ENCODE peak calls at places on chromosomes 13 and 19, in four cellular contexts. D is tibial nerve, N is AG04450, V is AG10803. J is an unnamed sample.

GRCh38 chr13:98300956-98301641 is 124.0 kb upstream of the RNF113B start:
- DNase-seq in D (no peak), N (peak; percentile 52), V (peak; percentile 78), J (peak; percentile 55)

GRCh38 chr19:28150129-28150528 is 1062.8 kb downstream of the UQCRFS1 start:
- DNase-seq in D (no peak), N (no peak), V (no peak), J (no peak)

GRCh38 chr19:13611596-13611995 is 105.3 kb upstream of the CACNA1A start:
- DNase-seq in D (no peak), N (no peak), V (no peak), J (peak; percentile 11)

GRCh38 chr13:74259641-74260040 is 125.4 kb upstream of the KLF12 start:
- DNase-seq in D (no peak), N (no peak), V (no peak), J (no peak)

GRCh38 chr19:17576758-17577532 is 21.5 kb downstream of the COLGALT1 start:
- DNase-seq in D (peak; percentile 64), N (no peak), V (peak; percentile 15), J (no peak)

GRCh38 chr13:111251646-111252448 is 68.6 kb upstream of the TEX29 start:
- DNase-seq in D (no peak), N (no peak), V (peak; percentile 45), J (peak; percentile 16)

GRCh38 chr13:111855016-111855590 is 211.8 kb upstream of the SOX1 start:
- DNase-seq in D (no peak), N (no peak), V (no peak), J (no peak)

GRCh38 chr13:113272791-113273190 is 24.2 kb upstream of the LAMP1 start:
- DNase-seq in D (no peak), N (no peak), V (no peak), J (no peak)

GRCh38 chr13:98576215-98576945 is 527 bp downstream of the STK24 start:
- DNase-seq in D (peak; percentile 36), N (no peak), V (peak; percentile 22), J (no peak)

GRCh38 chr19:58586131-58586765 is 13.1 kb upstream of the MZF1 start:
- DNase-seq in D (no peak), N (no peak), V (no peak), J (no peak)

GRCh38 chr13:34435338-34435737 is 506.7 kb upstream of the NBEA start:
- DNase-seq in D (no peak), N (no peak), V (peak; percentile 70), J (peak; percentile 68)

GRCh38 chr13:42392706-42393572 is 121.0 kb downstream of the AKAP11 start:
- DNase-seq in D (no peak), N (no peak), V (no peak), J (peak; percentile 40)

GRCh38 chr19:57249329-57249728 is 8.9 kb downstream of the ZNF805 start:
- DNase-seq in D (no peak), N (no peak), V (no peak), J (no peak)

GRCh38 chr13:30800107-30800506 is 64.8 kb downstream of the ALOX5AP start:
- DNase-seq in D (no peak), N (no peak), V (no peak), J (no peak)

GRCh38 chr19:46634045-46634655 is 1.9 kb downstream of the GNG8 start:
- DNase-seq in D (peak; percentile 75), N (no peak), V (peak; percentile 88), J (peak; percentile 84)

GRCh38 chr19:41945135-41945766 is 13.9 kb downstream of the RABAC1 start:
- DNase-seq in D (no peak), N (no peak), V (no peak), J (no peak)

GRCh38 chr19:38683393-38684077 is 36.1 kb downstream of the ACTN4 start:
- DNase-seq in D (no peak), N (no peak), V (peak; percentile 89), J (peak; percentile 95)

GRCh38 chr19:42313096-42313839 is at the start of gene TMEM145:
- DNase-seq in D (no peak), N (no peak), V (peak; percentile 44), J (peak; percentile 50)

GRCh38 chr19:39125554-39126311 is at the start of gene PAK4:
- DNase-seq in D (peak; percentile 98), N (peak; percentile 91), V (peak; percentile 96), J (peak; percentile 98)

GRCh38 chr13:67275351-67275989 is 45.3 kb upstream of the PCDH9 start:
- DNase-seq in D (no peak), N (no peak), V (no peak), J (no peak)

GRCh38 chr13:30370916-30371521 is 51.3 kb upstream of the UBE2L5 start:
- DNase-seq in D (no peak), N (no peak), V (no peak), J (no peak)

GRCh38 chr19:38953677-38954076 is 21.9 kb downstream of the FBXO17 start:
- DNase-seq in D (no peak), N (no peak), V (no peak), J (no peak)

GRCh38 chr13:95385808-95386207 is 84.6 kb upstream of the ABCC4 start:
- DNase-seq in D (no peak), N (no peak), V (no peak), J (peak; percentile 8)

GRCh38 chr19:11577451-11578341 is at the start of gene ACP5:
- DNase-seq in D (no peak), N (no peak), V (no peak), J (no peak)

GRCh38 chr13:69970521-69970920 is 137.1 kb upstream of the ATXN8OS start:
- DNase-seq in D (no peak), N (no peak), V (no peak), J (no peak)

GRCh38 chr13:64529874-64530485 is 2700.2 kb downstream of the PCDH9 start:
- DNase-seq in D (no peak), N (no peak), V (no peak), J (peak; percentile 17)

GRCh38 chr13:35855531-35856019 is 275.6 kb downstream of the DCLK1 start:
- DNase-seq in D (no peak), N (no peak), V (peak; percentile 33), J (no peak)

GRCh38 chr19:46371371-46371901 is 24.5 kb downstream of the PPP5C start:
- DNase-seq in D (no peak), N (no peak), V (no peak), J (peak; percentile 23)

GRCh38 chr19:30530751-30531150 is 158.6 kb downstream of the ZNF536 start:
- DNase-seq in D (no peak), N (no peak), V (no peak), J (no peak)

GRCh38 chr19:52922841-52923781 is at the start of gene ZNF888:
- DNase-seq in D (peak; percentile 82), N (no peak), V (peak; percentile 73), J (peak; percentile 85)

GRCh38 chr19:45405435-45406164 is 731 bp upstream of the PPP1R13L start:
- DNase-seq in D (peak; percentile 81), N (no peak), V (peak; percentile 87), J (peak; percentile 90)

GRCh38 chr19:11479470-11480080 is 1.3 kb downstream of the ELAVL3 start:
- DNase-seq in D (no peak), N (no peak), V (no peak), J (peak; percentile 15)

GRCh38 chr13:110555601-110556223 is 5.8 kb downstream of the RAB20 start:
- DNase-seq in D (no peak), N (no peak), V (no peak), J (no peak)

GRCh38 chr13:98487522-98487921 is 89.4 kb downstream of the STK24 start:
- DNase-seq in D (no peak), N (no peak), V (no peak), J (no peak)

GRCh38 chr19:49487277-49488045 is at the start of gene RPL13A:
- DNase-seq in D (peak; percentile 99), N (peak; percentile 99), V (peak; percentile 99), J (peak; percentile 100)

GRCh38 chr19:49490287-49491029 is 3.0 kb downstream of the RPL13A start:
- DNase-seq in D (no peak), N (no peak), V (no peak), J (no peak)

GRCh38 chr19:49489601-49490167 is 2.3 kb downstream of the RPL13A start:
- DNase-seq in D (no peak), N (no peak), V (no peak), J (no peak)

GRCh38 chr19:49488046-49488862 is 846 bp downstream of the RPL13A start:
- DNase-seq in D (no peak), N (no peak), V (no peak), J (no peak)

DNA sequence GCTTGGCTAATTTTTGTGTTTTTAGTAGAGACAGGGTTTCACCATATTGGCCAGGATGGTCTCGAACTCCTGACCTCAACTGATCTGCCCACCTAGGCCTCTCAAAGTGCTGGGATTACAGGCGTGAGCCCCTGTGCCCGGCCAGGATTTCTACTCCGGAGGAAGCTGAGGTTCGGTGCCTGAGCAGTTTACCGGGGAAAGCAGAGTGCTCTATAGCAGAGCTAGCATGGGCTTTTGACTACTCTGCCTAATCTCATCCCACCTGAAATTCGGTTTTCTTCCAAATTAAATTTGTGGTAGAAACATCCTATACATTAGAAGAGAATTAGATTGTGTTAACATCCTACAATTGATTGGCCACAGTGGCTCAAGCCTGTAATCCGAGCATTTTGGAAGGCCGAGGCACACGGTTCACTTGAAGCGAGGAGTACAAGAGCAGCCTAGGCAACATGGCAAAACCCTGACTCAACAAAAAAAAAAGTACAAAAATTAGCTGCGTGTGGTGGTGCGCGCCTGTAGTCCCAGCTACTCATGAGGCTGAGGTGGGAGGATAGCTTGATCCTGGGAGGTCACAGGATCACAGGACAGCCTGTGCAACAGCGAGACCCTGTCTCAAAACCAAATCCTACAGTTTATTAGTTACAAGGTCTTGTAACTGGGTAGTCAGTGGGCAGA is 1.6 kb downstream of the RPL13A start:
- DNase-seq in D (no peak), N (no peak), V (no peak), J (no peak)
- H3K4me3 ChIP-seq in D (peak overlapping the region; percentile 96), N (peak overlapping the region; percentile 96), V (peak overlapping the region; percentile 100), J (peak overlapping the region; percentile 76)

DNA sequence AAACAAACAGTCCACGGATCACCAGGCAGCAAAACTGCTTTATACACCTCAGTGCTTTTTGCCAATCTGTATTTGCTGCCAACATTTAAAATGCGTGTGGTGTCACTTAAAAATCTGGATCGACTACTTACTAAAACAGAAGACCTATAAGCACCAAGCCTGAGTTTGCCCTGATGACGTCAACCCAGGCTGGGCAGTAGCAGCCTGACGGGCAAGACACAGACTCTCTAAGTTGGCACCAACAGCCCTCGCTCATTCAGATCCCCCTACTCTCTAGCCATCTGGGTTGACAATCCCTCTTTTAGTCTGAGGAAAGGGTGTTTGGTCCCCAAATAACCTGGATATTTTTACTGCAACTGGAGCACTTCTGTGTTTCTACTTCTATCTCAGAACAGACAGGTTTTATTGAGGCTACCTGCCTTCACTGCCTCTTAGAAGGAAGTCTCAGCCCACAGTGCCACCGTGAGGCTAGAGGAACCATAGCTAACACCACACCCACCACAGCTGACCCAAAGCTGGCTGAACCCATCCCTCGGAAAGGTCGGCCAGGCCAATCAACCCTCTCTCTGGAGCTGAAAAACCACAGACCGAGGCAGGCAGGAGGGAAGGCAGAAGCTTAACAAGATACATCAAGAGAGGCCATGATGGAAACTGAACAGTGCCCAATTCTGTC is 6.9 kb downstream of the SUGP2 start:
- DNase-seq in D (peak; percentile 38), N (no peak), V (no peak), J (peak; percentile 40)
- TF ChIP-seq CTCF in D (peak; percentile 13), N (peak; percentile 12), V (no peak), J (peak; percentile 42)

GRCh38 chr13:51614350-51614786 is 30.1 kb downstream of the WDFY2 start:
- DNase-seq in D (no peak), N (no peak), V (peak; percentile 62), J (no peak)
- H3K4me3 ChIP-seq in D (no peak overlapping the region), N (no peak overlapping the region), V (peak overlapping the region; percentile 24), J (no peak overlapping the region)

DNA sequence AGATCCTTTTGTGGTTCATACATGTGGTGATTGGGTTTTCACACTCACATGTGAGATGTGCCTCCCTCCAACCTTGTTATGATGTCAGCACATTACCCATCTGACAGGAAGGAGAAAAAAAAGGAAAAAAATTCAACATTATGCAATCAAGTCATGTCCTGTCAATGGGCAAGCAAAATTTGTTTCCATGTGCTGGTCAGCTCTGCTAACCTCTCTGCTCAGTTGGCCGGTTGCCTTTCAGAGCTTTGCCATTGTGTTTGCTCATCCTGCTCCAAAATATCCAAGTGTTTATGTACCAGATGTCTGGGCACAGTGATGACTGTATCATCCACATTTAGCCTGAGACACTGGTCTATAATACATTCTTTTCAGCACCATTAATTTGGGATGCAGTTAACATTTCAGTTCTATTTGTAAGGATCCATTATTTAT is 27.0 kb upstream of the METTL21C start:
- DNase-seq in D (no peak), N (no peak), V (peak; percentile 97), J (peak; percentile 60)
- TF ChIP-seq CTCF in D (no peak), N (no peak), V (no peak), J (no peak)